ENCODE peak calls at places on chromosomes 13 and 19, in five cellular contexts. One of them, this sample, is unnamed.

GRCh38 chr19:45446295-45446694 is 21.5 kb upstream of the FOSB start:
- DNase-seq in Peyer's patch: no peak
- DNase-seq in Calu3: peak
- DNase-seq in fibroblast of mammary gland: peak
- DNase-seq in cardiac muscle cell: no peak
- DNase-seq in this sample: no peak

GRCh38 chr19:7513809-7514642 is 1.9 kb upstream of the ZNF358 start:
- DNase-seq in Peyer's patch: no peak
- DNase-seq in Calu3: no peak
- DNase-seq in fibroblast of mammary gland: no peak
- DNase-seq in cardiac muscle cell: no peak
- DNase-seq in this sample: no peak

GRCh38 chr13:91313103-91313502 is 34.4 kb upstream of the MIR17HG start:
- DNase-seq in Peyer's patch: no peak
- DNase-seq in Calu3: no peak
- DNase-seq in fibroblast of mammary gland: peak
- DNase-seq in cardiac muscle cell: peak
- DNase-seq in this sample: no peak

GRCh38 chr19:39506598-39506943 is 7.8 kb downstream of the DLL3 start:
- DNase-seq in Peyer's patch: no peak
- DNase-seq in Calu3: no peak
- DNase-seq in fibroblast of mammary gland: no peak
- DNase-seq in cardiac muscle cell: no peak
- DNase-seq in this sample: no peak

GRCh38 chr13:61466280-61466679 is 50.6 kb upstream of the PCDH20 start:
- DNase-seq in Peyer's patch: no peak
- DNase-seq in Calu3: no peak
- DNase-seq in fibroblast of mammary gland: no peak
- DNase-seq in cardiac muscle cell: peak
- DNase-seq in this sample: no peak

GRCh38 chr13:33172911-33173310 is 112.6 kb downstream of the STARD13 start:
- DNase-seq in Peyer's patch: no peak
- DNase-seq in Calu3: no peak
- DNase-seq in fibroblast of mammary gland: peak
- DNase-seq in cardiac muscle cell: no peak
- DNase-seq in this sample: no peak

GRCh38 chr13:113813749-113814434 is 50.0 kb downstream of the GAS6 start:
- DNase-seq in Peyer's patch: no peak
- DNase-seq in Calu3: no peak
- DNase-seq in fibroblast of mammary gland: no peak
- DNase-seq in cardiac muscle cell: peak
- DNase-seq in this sample: no peak

GRCh38 chr19:38049105-38049649 is 142.2 kb downstream of the SIPA1L3 start:
- DNase-seq in Peyer's patch: peak
- DNase-seq in Calu3: no peak
- DNase-seq in fibroblast of mammary gland: peak
- DNase-seq in cardiac muscle cell: no peak
- DNase-seq in this sample: no peak

GRCh38 chr19:17121736-17122293 is 46.2 kb downstream of the MYO9B start:
- DNase-seq in Peyer's patch: no peak
- DNase-seq in Calu3: no peak
- DNase-seq in fibroblast of mammary gland: peak
- DNase-seq in cardiac muscle cell: no peak
- DNase-seq in this sample: no peak

GRCh38 chr13:110816500-110816899 is 98.4 kb downstream of the ANKRD10 start:
- DNase-seq in Peyer's patch: no peak
- DNase-seq in Calu3: no peak
- DNase-seq in fibroblast of mammary gland: no peak
- DNase-seq in cardiac muscle cell: no peak
- DNase-seq in this sample: no peak

GRCh38 chr13:74066937-74067336 is 67.3 kb downstream of the KLF12 start:
- DNase-seq in Peyer's patch: no peak
- DNase-seq in Calu3: no peak
- DNase-seq in fibroblast of mammary gland: no peak
- DNase-seq in cardiac muscle cell: no peak
- DNase-seq in this sample: no peak

GRCh38 chr13:100045355-100045754 is 43.5 kb upstream of the PCCA start:
- DNase-seq in Peyer's patch: no peak
- DNase-seq in Calu3: no peak
- DNase-seq in fibroblast of mammary gland: no peak
- DNase-seq in cardiac muscle cell: no peak
- DNase-seq in this sample: no peak

GRCh38 chr13:40798380-40798779 is 9.0 kb downstream of the SLC25A15 start:
- DNase-seq in Peyer's patch: no peak
- DNase-seq in Calu3: no peak
- DNase-seq in fibroblast of mammary gland: no peak
- DNase-seq in cardiac muscle cell: no peak
- DNase-seq in this sample: no peak

GRCh38 chr19:43482193-43482592 is 16.8 kb upstream of the LYPD3 start:
- DNase-seq in Peyer's patch: no peak
- DNase-seq in Calu3: no peak
- DNase-seq in fibroblast of mammary gland: no peak
- DNase-seq in cardiac muscle cell: no peak
- DNase-seq in this sample: no peak

GRCh38 chr19:35731779-35732405 is 10.4 kb downstream of the IGFLR1 start:
- DNase-seq in Peyer's patch: no peak
- DNase-seq in Calu3: no peak
- DNase-seq in fibroblast of mammary gland: no peak
- DNase-seq in cardiac muscle cell: no peak
- DNase-seq in this sample: no peak

GRCh38 chr13:42592915-42593718 is 19.2 kb downstream of the TNFSF11 start:
- DNase-seq in Peyer's patch: no peak
- DNase-seq in Calu3: no peak
- DNase-seq in fibroblast of mammary gland: no peak
- DNase-seq in cardiac muscle cell: no peak
- DNase-seq in this sample: no peak

GRCh38 chr19:39846678-39847486 is 703 bp upstream of the FBL start:
- DNase-seq in Peyer's patch: no peak
- DNase-seq in Calu3: no peak
- DNase-seq in fibroblast of mammary gland: no peak
- DNase-seq in cardiac muscle cell: peak
- DNase-seq in this sample: no peak

GRCh38 chr19:38506375-38506722 is 72.9 kb downstream of the RYR1 start:
- DNase-seq in Peyer's patch: no peak
- DNase-seq in Calu3: no peak
- DNase-seq in fibroblast of mammary gland: no peak
- DNase-seq in cardiac muscle cell: no peak
- DNase-seq in this sample: no peak

GRCh38 chr19:45827459-45828093 is 12.5 kb upstream of the RSPH6A start:
- DNase-seq in Peyer's patch: no peak
- DNase-seq in Calu3: no peak
- DNase-seq in fibroblast of mammary gland: no peak
- DNase-seq in cardiac muscle cell: no peak
- DNase-seq in this sample: no peak

GRCh38 chr13:42561752-42562467 is 12.0 kb upstream of the TNFSF11 start:
- DNase-seq in Peyer's patch: no peak
- DNase-seq in Calu3: no peak
- DNase-seq in fibroblast of mammary gland: peak
- DNase-seq in cardiac muscle cell: no peak
- DNase-seq in this sample: no peak

GRCh38 chr19:37905936-37906867 is at the start of gene WDR87:
- DNase-seq in Peyer's patch: peak
- DNase-seq in Calu3: peak
- DNase-seq in fibroblast of mammary gland: no peak
- DNase-seq in cardiac muscle cell: no peak
- DNase-seq in this sample: peak

GRCh38 chr13:28181413-28181812 is 43.1 kb downstream of the PAN3 start:
- DNase-seq in Peyer's patch: no peak
- DNase-seq in Calu3: no peak
- DNase-seq in fibroblast of mammary gland: peak
- DNase-seq in cardiac muscle cell: no peak
- DNase-seq in this sample: no peak

GRCh38 chr19:41344162-41344561 is 9.6 kb downstream of the TGFB1 start:
- DNase-seq in Peyer's patch: no peak
- DNase-seq in Calu3: no peak
- DNase-seq in fibroblast of mammary gland: no peak
- DNase-seq in cardiac muscle cell: no peak
- DNase-seq in this sample: no peak

GRCh38 chr19:41339936-41340335 is 13.8 kb downstream of the TGFB1 start:
- DNase-seq in Peyer's patch: no peak
- DNase-seq in Calu3: no peak
- DNase-seq in fibroblast of mammary gland: no peak
- DNase-seq in cardiac muscle cell: no peak
- DNase-seq in this sample: no peak

DNA sequence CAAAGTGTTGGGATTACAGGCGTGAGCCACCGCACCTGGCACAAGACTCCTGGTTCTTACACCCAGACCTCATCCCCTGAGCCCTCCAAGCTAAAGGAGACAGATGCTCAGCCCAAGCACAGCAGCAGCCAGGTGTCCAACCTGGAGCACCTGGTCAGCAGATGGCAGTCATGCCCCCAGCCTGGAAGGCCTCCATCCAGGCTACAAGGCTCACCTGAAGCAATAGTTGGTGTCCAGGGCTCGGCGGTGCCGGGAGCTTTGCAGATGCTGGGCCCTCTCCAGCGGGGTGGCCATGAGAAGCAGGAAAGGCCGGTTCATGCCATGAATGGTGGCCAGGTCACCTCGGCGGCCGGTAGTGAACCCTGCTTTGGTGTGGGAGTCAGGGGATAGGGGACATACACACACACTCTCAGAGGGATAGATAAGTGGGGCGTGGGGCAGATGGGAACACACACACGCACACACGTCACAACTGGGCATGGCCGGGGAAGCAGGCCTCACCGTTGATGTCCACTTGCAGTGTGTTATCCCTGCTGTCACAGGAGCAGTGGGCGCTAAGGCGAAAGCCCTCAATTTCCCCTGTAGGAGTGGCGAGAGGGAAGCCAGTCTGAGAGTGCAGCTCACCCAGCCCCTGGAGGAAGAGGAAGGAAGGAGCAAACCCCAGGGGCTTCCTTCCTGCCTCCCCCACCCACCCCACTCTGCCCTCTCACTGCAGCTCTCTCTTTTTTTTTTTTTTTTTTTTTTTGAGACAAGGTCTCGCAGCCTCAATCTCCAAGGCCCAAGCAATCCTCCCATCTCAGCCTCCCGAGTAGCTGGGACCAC is 11.8 kb downstream of the TGFB1 start:
- DNase-seq in Peyer's patch: no peak
- DNase-seq in Calu3: peak
- DNase-seq in fibroblast of mammary gland: no peak
- DNase-seq in cardiac muscle cell: no peak
- DNase-seq in this sample: no peak
- TF ChIP-seq CTCF in Peyer's patch: no peak
- TF ChIP-seq CTCF in Calu3: peak
- TF ChIP-seq CTCF in fibroblast of mammary gland: no peak
- TF ChIP-seq CTCF in cardiac muscle cell: no peak
- TF ChIP-seq CTCF in this sample: no peak

GRCh38 chr13:50919291-50919690 is 9.7 kb downstream of the RNASEH2B start:
- DNase-seq in Peyer's patch: no peak
- DNase-seq in Calu3: no peak
- DNase-seq in fibroblast of mammary gland: no peak
- DNase-seq in cardiac muscle cell: no peak
- DNase-seq in this sample: no peak
- TF ChIP-seq CTCF in Peyer's patch: no peak
- TF ChIP-seq CTCF in Calu3: no peak
- TF ChIP-seq CTCF in fibroblast of mammary gland: no peak
- TF ChIP-seq CTCF in cardiac muscle cell: no peak
- TF ChIP-seq CTCF in this sample: no peak

DNA sequence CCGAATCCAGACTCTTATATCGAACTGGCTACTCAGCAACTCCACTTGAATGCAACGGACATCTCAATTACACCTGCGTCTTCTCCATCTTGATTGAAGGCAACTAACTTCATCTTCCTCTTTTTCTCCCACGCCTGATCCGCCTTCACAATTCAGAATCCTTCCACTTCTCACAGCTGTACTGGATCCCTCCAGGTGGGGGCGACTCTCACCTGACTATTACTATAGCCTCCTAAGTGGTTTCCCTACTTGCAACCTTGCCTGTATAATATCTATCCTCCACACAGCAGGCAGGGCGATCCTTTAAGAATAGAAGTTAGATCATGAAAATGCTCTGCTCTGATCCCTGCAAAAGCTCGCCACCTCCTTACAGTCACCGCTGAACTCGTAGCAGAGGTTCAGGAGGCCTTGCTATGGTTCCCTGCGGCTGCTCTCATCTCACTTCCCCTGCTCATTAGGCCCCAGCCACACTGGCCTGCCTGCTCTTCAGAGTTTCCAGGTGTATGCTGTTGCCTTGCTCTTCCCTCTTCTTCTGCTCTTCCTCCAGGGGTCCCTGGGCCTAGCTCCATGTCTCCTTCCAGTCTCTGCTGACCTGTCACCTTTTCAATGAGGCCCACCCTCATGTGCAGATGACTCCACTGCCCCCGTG is 31.9 kb downstream of the RFXAP start:
- DNase-seq in Peyer's patch: no peak
- DNase-seq in Calu3: peak
- DNase-seq in fibroblast of mammary gland: peak
- DNase-seq in cardiac muscle cell: peak
- DNase-seq in this sample: no peak
- TF ChIP-seq CTCF in Peyer's patch: no peak
- TF ChIP-seq CTCF in Calu3: no peak
- TF ChIP-seq CTCF in fibroblast of mammary gland: peak
- TF ChIP-seq CTCF in cardiac muscle cell: peak
- TF ChIP-seq CTCF in this sample: peak

DNA sequence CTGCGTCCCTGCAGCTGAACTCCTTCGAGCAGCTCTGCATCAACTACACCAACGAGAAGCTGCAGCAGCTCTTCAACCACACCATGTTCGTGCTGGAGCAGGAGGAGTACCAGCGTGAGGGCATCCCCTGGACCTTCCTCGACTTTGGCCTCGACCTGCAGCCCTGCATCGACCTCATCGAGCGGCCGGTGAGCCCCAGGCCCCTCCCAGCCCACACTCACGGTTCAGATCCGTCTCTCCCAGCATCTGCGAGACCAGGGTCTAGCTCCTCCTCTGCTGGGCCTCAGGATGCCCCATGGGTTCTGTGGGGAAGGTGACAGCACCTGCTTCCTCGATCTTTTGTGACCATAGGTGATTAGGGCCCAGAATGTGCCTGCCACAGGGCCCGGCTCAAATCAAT is 46.2 kb downstream of the MYH14 start:
- DNase-seq in Peyer's patch: no peak
- DNase-seq in Calu3: no peak
- DNase-seq in fibroblast of mammary gland: no peak
- DNase-seq in cardiac muscle cell: no peak
- DNase-seq in this sample: no peak
- TF ChIP-seq CTCF in Peyer's patch: no peak
- TF ChIP-seq CTCF in Calu3: no peak
- TF ChIP-seq CTCF in fibroblast of mammary gland: no peak
- TF ChIP-seq CTCF in cardiac muscle cell: no peak
- TF ChIP-seq CTCF in this sample: no peak

DNA sequence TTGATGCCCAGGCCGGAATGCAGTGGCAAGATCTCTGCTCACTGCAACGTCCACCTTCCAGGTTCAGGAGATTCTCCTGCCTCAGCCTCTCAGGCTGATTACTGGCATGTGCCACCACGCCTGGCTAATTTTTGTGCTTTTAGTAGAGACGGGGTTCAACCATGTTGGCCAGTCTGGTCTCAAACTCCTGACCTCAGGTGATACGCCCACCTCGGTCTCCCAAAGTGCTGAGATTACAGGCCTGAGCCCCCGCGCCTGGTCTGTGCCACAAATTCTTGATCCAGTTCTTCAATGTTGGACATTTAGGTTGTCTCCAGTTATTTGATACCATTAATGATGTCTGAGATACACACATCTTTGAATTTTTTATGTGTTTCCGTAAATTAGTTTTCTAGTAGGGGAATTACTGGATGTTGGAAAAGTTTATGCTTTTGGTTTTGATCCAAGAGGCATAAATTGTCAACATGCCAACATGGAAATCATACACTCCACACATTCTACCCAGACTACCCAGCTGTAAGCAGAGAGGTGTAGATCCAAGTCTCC is 525 bp upstream of the COG3 start:
- DNase-seq in Peyer's patch: no peak
- DNase-seq in Calu3: no peak
- DNase-seq in fibroblast of mammary gland: no peak
- DNase-seq in cardiac muscle cell: no peak
- DNase-seq in this sample: no peak
- TF ChIP-seq CTCF in Peyer's patch: no peak
- TF ChIP-seq CTCF in Calu3: no peak
- TF ChIP-seq CTCF in fibroblast of mammary gland: no peak
- TF ChIP-seq CTCF in cardiac muscle cell: no peak
- TF ChIP-seq CTCF in this sample: no peak